ENCODE peak calls at places on chromosomes 11 and 22, in six cellular contexts. One of them, this sample, is unnamed.

GRCh38 chr11:2769779-2770555 is 70.2 kb upstream of the KCNQ1OT1 start:
- DNase-seq in cardiac septum: peak; percentile 59
- DNase-seq in T-helper 1 cell: peak; percentile 8
- DNase-seq in activated gamma-delta T cell treated with anti-CD3 and anti-CD28 coated beads, Interleukin-2, amount 50 U/mL, for 16 hours: no peak
- DNase-seq in H7: peak; percentile 48
- DNase-seq in activated naive CD4-positive, alpha-beta T cell treated with anti-CD3 and anti-CD28 coated beads for 36 hours: no peak
- DNase-seq in this sample: peak; percentile 3

GRCh38 chr22:25159028-25159427 is 40.6 kb upstream of the CRYBB3 start:
- DNase-seq in activated gamma-delta T cell treated with anti-CD3 and anti-CD28 coated beads, Interleukin-2, amount 50 U/mL, for 16 hours: no peak
- DNase-seq in T-helper 1 cell: no peak
- DNase-seq in H7: no peak
- DNase-seq in cardiac septum: no peak
- DNase-seq in activated naive CD4-positive, alpha-beta T cell treated with anti-CD3 and anti-CD28 coated beads for 36 hours: no peak
- DNase-seq in this sample: no peak

GRCh38 chr11:9273430-9274336 is 8.5 kb upstream of the DENND5A start:
- DNase-seq in T-helper 1 cell: no peak
- DNase-seq in activated gamma-delta T cell treated with anti-CD3 and anti-CD28 coated beads, Interleukin-2, amount 50 U/mL, for 16 hours: no peak
- DNase-seq in activated naive CD4-positive, alpha-beta T cell treated with anti-CD3 and anti-CD28 coated beads for 36 hours: peak; percentile 37
- DNase-seq in H7: no peak
- DNase-seq in cardiac septum: peak; percentile 60
- DNase-seq in this sample: no peak

GRCh38 chr22:37631448-37632173 is 7.9 kb upstream of the SH3BP1 start:
- DNase-seq in activated gamma-delta T cell treated with anti-CD3 and anti-CD28 coated beads, Interleukin-2, amount 50 U/mL, for 16 hours: no peak
- DNase-seq in T-helper 1 cell: no peak
- DNase-seq in H7: peak; percentile 64
- DNase-seq in activated naive CD4-positive, alpha-beta T cell treated with anti-CD3 and anti-CD28 coated beads for 36 hours: no peak
- DNase-seq in cardiac septum: no peak
- DNase-seq in this sample: no peak

GRCh38 chr11:3709977-3710376 is 38.8 kb upstream of the CHRNA10 start:
- DNase-seq in H7: no peak
- DNase-seq in activated naive CD4-positive, alpha-beta T cell treated with anti-CD3 and anti-CD28 coated beads for 36 hours: no peak
- DNase-seq in T-helper 1 cell: no peak
- DNase-seq in cardiac septum: no peak
- DNase-seq in activated gamma-delta T cell treated with anti-CD3 and anti-CD28 coated beads, Interleukin-2, amount 50 U/mL, for 16 hours: no peak
- DNase-seq in this sample: peak; percentile 58

GRCh38 chr11:71210861-71211260 is 41.5 kb downstream of the SHANK2 start:
- DNase-seq in activated naive CD4-positive, alpha-beta T cell treated with anti-CD3 and anti-CD28 coated beads for 36 hours: no peak
- DNase-seq in activated gamma-delta T cell treated with anti-CD3 and anti-CD28 coated beads, Interleukin-2, amount 50 U/mL, for 16 hours: no peak
- DNase-seq in T-helper 1 cell: no peak
- DNase-seq in H7: peak; percentile 23
- DNase-seq in cardiac septum: peak; percentile 44
- DNase-seq in this sample: no peak

GRCh38 chr22:32080904-32081303 is 37.8 kb downstream of the SLC5A1 start:
- DNase-seq in H7: peak; percentile 64
- DNase-seq in T-helper 1 cell: no peak
- DNase-seq in activated naive CD4-positive, alpha-beta T cell treated with anti-CD3 and anti-CD28 coated beads for 36 hours: peak; percentile 51
- DNase-seq in cardiac septum: no peak
- DNase-seq in activated gamma-delta T cell treated with anti-CD3 and anti-CD28 coated beads, Interleukin-2, amount 50 U/mL, for 16 hours: no peak
- DNase-seq in this sample: peak; percentile 40

GRCh38 chr11:55707029-55707428 is 45.0 kb downstream of the OR4C6 start:
- DNase-seq in H7: peak; percentile 13
- DNase-seq in T-helper 1 cell: no peak
- DNase-seq in activated naive CD4-positive, alpha-beta T cell treated with anti-CD3 and anti-CD28 coated beads for 36 hours: no peak
- DNase-seq in activated gamma-delta T cell treated with anti-CD3 and anti-CD28 coated beads, Interleukin-2, amount 50 U/mL, for 16 hours: no peak
- DNase-seq in cardiac septum: no peak
- DNase-seq in this sample: no peak

GRCh38 chr11:66617148-66617814 is 851 bp downstream of the RBM14 start:
- DNase-seq in H7: no peak
- DNase-seq in cardiac septum: no peak
- DNase-seq in activated gamma-delta T cell treated with anti-CD3 and anti-CD28 coated beads, Interleukin-2, amount 50 U/mL, for 16 hours: no peak
- DNase-seq in T-helper 1 cell: no peak
- DNase-seq in activated naive CD4-positive, alpha-beta T cell treated with anti-CD3 and anti-CD28 coated beads for 36 hours: peak; percentile 50
- DNase-seq in this sample: no peak

GRCh38 chr11:111734383-111735261 is 31.6 kb downstream of the PPP2R1B start:
- DNase-seq in cardiac septum: no peak
- DNase-seq in T-helper 1 cell: no peak
- DNase-seq in activated gamma-delta T cell treated with anti-CD3 and anti-CD28 coated beads, Interleukin-2, amount 50 U/mL, for 16 hours: no peak
- DNase-seq in activated naive CD4-positive, alpha-beta T cell treated with anti-CD3 and anti-CD28 coated beads for 36 hours: no peak
- DNase-seq in H7: no peak
- DNase-seq in this sample: no peak

GRCh38 chr22:20062766-20063083 is 17.3 kb upstream of the DGCR8 start:
- DNase-seq in activated gamma-delta T cell treated with anti-CD3 and anti-CD28 coated beads, Interleukin-2, amount 50 U/mL, for 16 hours: no peak
- DNase-seq in activated naive CD4-positive, alpha-beta T cell treated with anti-CD3 and anti-CD28 coated beads for 36 hours: no peak
- DNase-seq in T-helper 1 cell: no peak
- DNase-seq in H7: no peak
- DNase-seq in cardiac septum: no peak
- DNase-seq in this sample: no peak

GRCh38 chr22:45268958-45269844 is 15.5 kb upstream of the UPK3A start:
- DNase-seq in cardiac septum: peak; percentile 95
- DNase-seq in H7: peak; percentile 96
- DNase-seq in activated gamma-delta T cell treated with anti-CD3 and anti-CD28 coated beads, Interleukin-2, amount 50 U/mL, for 16 hours: peak; percentile 86
- DNase-seq in activated naive CD4-positive, alpha-beta T cell treated with anti-CD3 and anti-CD28 coated beads for 36 hours: peak; percentile 78
- DNase-seq in T-helper 1 cell: peak; percentile 83
- DNase-seq in this sample: peak; percentile 85

GRCh38 chr11:23789938-23790371 is 706.9 kb upstream of the LUZP2 start:
- DNase-seq in H7: no peak
- DNase-seq in T-helper 1 cell: no peak
- DNase-seq in cardiac septum: no peak
- DNase-seq in activated gamma-delta T cell treated with anti-CD3 and anti-CD28 coated beads, Interleukin-2, amount 50 U/mL, for 16 hours: no peak
- DNase-seq in activated naive CD4-positive, alpha-beta T cell treated with anti-CD3 and anti-CD28 coated beads for 36 hours: no peak
- DNase-seq in this sample: no peak

This sample was measured in prostate gland.